ENCODE peak calls at places on chromosome 11, in five cellular contexts. One of them, this sample, is unnamed.
A peak's percentile ranks its signal among the peaks of the same experiment; 100 is the strongest.

GRCh38 chr11:47941907-47942558 is 38.3 kb upstream of the PTPRJ start:
- DNase-seq in astrocyte of the spinal cord: no peak
- DNase-seq in thyroid gland: no peak
- DNase-seq in pancreas: no peak
- DNase-seq in tibial artery: no peak
- DNase-seq in this sample: no peak

GRCh38 chr11:128405693-128406364 is 181.5 kb downstream of the ETS1 start:
- DNase-seq in astrocyte of the spinal cord: peak; percentile 64
- DNase-seq in thyroid gland: no peak
- DNase-seq in pancreas: no peak
- DNase-seq in tibial artery: no peak
- DNase-seq in this sample: no peak

GRCh38 chr11:77184136-77184860 is 56.3 kb downstream of the MYO7A start:
- DNase-seq in astrocyte of the spinal cord: no peak
- DNase-seq in thyroid gland: no peak
- DNase-seq in pancreas: peak; percentile 34
- DNase-seq in tibial artery: no peak
- DNase-seq in this sample: no peak

GRCh38 chr11:19508166-19508565 is 204.5 kb upstream of the NAV2 start:
- DNase-seq in astrocyte of the spinal cord: no peak
- DNase-seq in thyroid gland: no peak
- DNase-seq in pancreas: no peak
- DNase-seq in tibial artery: no peak
- DNase-seq in this sample: no peak

GRCh38 chr11:14059491-14059890 is 97.0 kb downstream of the SPON1 start:
- DNase-seq in astrocyte of the spinal cord: no peak
- DNase-seq in thyroid gland: no peak
- DNase-seq in pancreas: no peak
- DNase-seq in tibial artery: no peak
- DNase-seq in this sample: no peak

GRCh38 chr11:118048472-118049370 is 28.2 kb upstream of the TMPRSS4 start:
- DNase-seq in astrocyte of the spinal cord: no peak
- DNase-seq in thyroid gland: no peak
- DNase-seq in pancreas: no peak
- DNase-seq in tibial artery: no peak
- DNase-seq in this sample: no peak

GRCh38 chr11:65489706-65490310 is 9.0 kb upstream of the MALAT1 start:
- DNase-seq in astrocyte of the spinal cord: peak; percentile 46
- DNase-seq in thyroid gland: peak; percentile 54
- DNase-seq in pancreas: no peak
- DNase-seq in tibial artery: peak; percentile 54
- DNase-seq in this sample: no peak

GRCh38 chr11:64661146-64661545 is 61.9 kb downstream of the NRXN2 start:
- DNase-seq in astrocyte of the spinal cord: peak; percentile 29
- DNase-seq in thyroid gland: no peak
- DNase-seq in pancreas: no peak
- DNase-seq in tibial artery: peak; percentile 64
- DNase-seq in this sample: no peak

GRCh38 chr11:67056640-67057409 is at the start of gene RHOD:
- DNase-seq in astrocyte of the spinal cord: no peak
- DNase-seq in thyroid gland: peak; percentile 80
- DNase-seq in pancreas: no peak
- DNase-seq in tibial artery: no peak
- DNase-seq in this sample: no peak

GRCh38 chr11:74397531-74398243 is 546 bp downstream of the PGM2L1 start:
- DNase-seq in astrocyte of the spinal cord: peak; percentile 68
- DNase-seq in thyroid gland: peak; percentile 55
- DNase-seq in pancreas: no peak
- DNase-seq in tibial artery: peak; percentile 23
- DNase-seq in this sample: peak; percentile 87

GRCh38 chr11:43920598-43921419 is 21.6 kb upstream of the C11orf96 start:
- DNase-seq in astrocyte of the spinal cord: peak; percentile 99
- DNase-seq in thyroid gland: no peak
- DNase-seq in pancreas: no peak
- DNase-seq in tibial artery: peak; percentile 84
- DNase-seq in this sample: no peak

GRCh38 chr11:110472858-110473257 is 43.1 kb downstream of the FDX1 start:
- DNase-seq in astrocyte of the spinal cord: no peak
- DNase-seq in thyroid gland: no peak
- DNase-seq in pancreas: no peak
- DNase-seq in tibial artery: no peak
- DNase-seq in this sample: no peak

GRCh38 chr11:28585007-28585406 is 476.8 kb downstream of the METTL15 start:
- DNase-seq in astrocyte of the spinal cord: peak; percentile 30
- DNase-seq in thyroid gland: no peak
- DNase-seq in pancreas: no peak
- DNase-seq in tibial artery: no peak
- DNase-seq in this sample: no peak

GRCh38 chr11:81870066-81870412 is 863.6 kb downstream of the FAM181B start:
- DNase-seq in astrocyte of the spinal cord: no peak
- DNase-seq in thyroid gland: no peak
- DNase-seq in pancreas: no peak
- DNase-seq in tibial artery: no peak
- DNase-seq in this sample: no peak

GRCh38 chr11:109145287-109145686 is 276.7 kb upstream of the C11orf87 start:
- DNase-seq in astrocyte of the spinal cord: no peak
- DNase-seq in thyroid gland: no peak
- DNase-seq in pancreas: no peak
- DNase-seq in tibial artery: no peak
- DNase-seq in this sample: no peak

GRCh38 chr11:6321961-6322362 is 1.7 kb upstream of the CAVIN3 start:
- DNase-seq in astrocyte of the spinal cord: peak; percentile 65
- DNase-seq in thyroid gland: no peak
- DNase-seq in pancreas: no peak
- DNase-seq in tibial artery: no peak
- DNase-seq in this sample: no peak

GRCh38 chr11:4388221-4388620 is 5.3 kb downstream of the TRIM21 start:
- DNase-seq in astrocyte of the spinal cord: no peak
- DNase-seq in thyroid gland: no peak
- DNase-seq in pancreas: no peak
- DNase-seq in tibial artery: no peak
- DNase-seq in this sample: no peak

GRCh38 chr11:35009191-35009940 is 92.9 kb downstream of the PDHX start:
- DNase-seq in astrocyte of the spinal cord: peak; percentile 92
- DNase-seq in thyroid gland: no peak
- DNase-seq in pancreas: no peak
- DNase-seq in tibial artery: no peak
- DNase-seq in this sample: no peak

GRCh38 chr11:100902454-100903141 is 215.5 kb downstream of the ARHGAP42 start:
- DNase-seq in astrocyte of the spinal cord: no peak
- DNase-seq in thyroid gland: no peak
- DNase-seq in pancreas: no peak
- DNase-seq in tibial artery: no peak
- DNase-seq in this sample: no peak

GRCh38 chr11:25065711-25066110 is 568.9 kb downstream of the LUZP2 start:
- DNase-seq in astrocyte of the spinal cord: peak; percentile 55
- DNase-seq in thyroid gland: no peak
- DNase-seq in pancreas: no peak
- DNase-seq in tibial artery: no peak
- DNase-seq in this sample: no peak

GRCh38 chr11:123505546-123506299 is 75.7 kb downstream of the GRAMD1B start:
- DNase-seq in astrocyte of the spinal cord: no peak
- DNase-seq in thyroid gland: peak; percentile 50
- DNase-seq in pancreas: no peak
- DNase-seq in tibial artery: no peak
- DNase-seq in this sample: no peak

GRCh38 chr11:122367809-122368231 is 251.8 kb upstream of the BLID start:
- DNase-seq in astrocyte of the spinal cord: peak; percentile 56
- DNase-seq in thyroid gland: peak; percentile 56
- DNase-seq in pancreas: no peak
- DNase-seq in tibial artery: peak; percentile 34
- DNase-seq in this sample: no peak
- H3K4me3 ChIP-seq in astrocyte of the spinal cord: no peak overlapping the region
- H3K4me3 ChIP-seq in thyroid gland: no peak overlapping the region
- H3K4me3 ChIP-seq in pancreas: no peak overlapping the region
- H3K4me3 ChIP-seq in tibial artery: peak overlapping the region; percentile 17
- H3K4me3 ChIP-seq in this sample: no peak overlapping the region

GRCh38 chr11:20670932-20671403 is 1.6 kb downstream of the NELL1 start:
- DNase-seq in astrocyte of the spinal cord: no peak
- DNase-seq in thyroid gland: no peak
- DNase-seq in pancreas: peak; percentile 41
- DNase-seq in tibial artery: no peak
- DNase-seq in this sample: no peak

GRCh38 chr11:20668410-20668809 is 976 bp upstream of the NELL1 start:
- DNase-seq in astrocyte of the spinal cord: no peak
- DNase-seq in thyroid gland: no peak
- DNase-seq in pancreas: no peak
- DNase-seq in tibial artery: no peak
- DNase-seq in this sample: no peak

GRCh38 chr11:20669833-20670684 is 673 bp downstream of the NELL1 start:
- DNase-seq in astrocyte of the spinal cord: no peak
- DNase-seq in thyroid gland: no peak
- DNase-seq in pancreas: peak; percentile 76
- DNase-seq in tibial artery: no peak
- DNase-seq in this sample: no peak

GRCh38 chr11:20671856-20672546 is 2.6 kb downstream of the NELL1 start:
- DNase-seq in astrocyte of the spinal cord: peak; percentile 1
- DNase-seq in thyroid gland: no peak
- DNase-seq in pancreas: no peak
- DNase-seq in tibial artery: no peak
- DNase-seq in this sample: no peak

DNA sequence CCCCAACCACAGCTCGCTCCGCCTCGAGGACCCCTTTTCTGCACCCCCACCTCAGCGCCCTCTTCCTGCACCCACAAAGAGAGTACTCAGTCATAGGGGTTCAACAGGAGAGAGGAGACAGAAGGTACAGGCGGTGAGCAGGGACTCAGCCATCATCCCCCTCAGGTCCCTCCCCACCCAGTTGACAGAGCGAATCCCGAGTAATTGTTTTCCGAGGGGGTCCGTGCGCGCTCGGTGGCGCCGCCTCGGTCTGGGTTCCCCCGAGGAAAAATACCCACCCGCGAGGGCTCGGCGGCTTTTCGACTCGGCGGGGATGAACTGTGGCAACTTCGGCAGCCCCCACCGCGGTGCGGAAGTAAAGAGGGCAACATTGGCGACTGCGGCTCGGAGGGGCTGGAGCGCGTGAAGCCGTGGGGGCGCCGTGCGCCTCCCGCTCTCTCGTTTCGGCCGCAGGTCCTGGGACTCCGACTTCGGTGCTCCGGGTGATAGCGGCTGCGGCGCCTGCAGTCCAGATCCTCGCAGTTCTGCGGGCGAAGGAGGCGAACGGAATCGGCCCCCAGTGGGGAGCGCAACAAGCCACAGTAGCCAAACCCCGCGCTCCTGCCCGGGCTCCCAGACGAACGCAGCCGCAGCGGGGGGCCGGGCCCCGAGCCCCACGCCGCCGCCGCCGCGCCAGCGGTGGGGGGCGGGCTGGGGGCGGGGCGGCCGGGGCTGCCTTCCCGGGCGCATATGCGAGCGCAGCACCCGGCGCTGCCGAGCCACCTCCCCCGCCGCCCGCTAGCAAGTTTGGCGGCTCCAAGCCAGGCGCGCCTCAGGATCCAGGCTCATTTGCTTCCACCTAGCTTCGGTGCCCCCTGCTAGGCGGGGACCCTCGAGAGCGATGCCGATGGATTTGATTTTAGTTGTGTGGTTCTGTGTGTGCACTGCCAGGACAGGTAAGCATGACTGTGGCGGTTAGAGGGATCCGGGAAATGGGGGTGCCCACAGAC is at the start of gene NELL1:
- DNase-seq in astrocyte of the spinal cord: no peak
- DNase-seq in thyroid gland: no peak
- DNase-seq in pancreas: peak; percentile 49
- DNase-seq in tibial artery: no peak
- DNase-seq in this sample: no peak
- H3K4me3 ChIP-seq in astrocyte of the spinal cord: no peak within 1 kb of the TSS
- H3K4me3 ChIP-seq in thyroid gland: no peak within 1 kb of the TSS
- H3K4me3 ChIP-seq in pancreas: no peak within 1 kb of the TSS
- H3K4me3 ChIP-seq in tibial artery: peak within 1 kb of the TSS; percentile 28
- H3K4me3 ChIP-seq in this sample: peak within 1 kb of the TSS; percentile 23

GRCh38 chr11:41051919-41052630 is 407.4 kb downstream of the LRRC4C start:
- DNase-seq in astrocyte of the spinal cord: no peak
- DNase-seq in thyroid gland: no peak
- DNase-seq in pancreas: no peak
- DNase-seq in tibial artery: no peak
- DNase-seq in this sample: no peak

GRCh38 chr11:41050791-41051190 is 408.7 kb downstream of the LRRC4C start:
- DNase-seq in astrocyte of the spinal cord: no peak
- DNase-seq in thyroid gland: no peak
- DNase-seq in pancreas: no peak
- DNase-seq in tibial artery: no peak
- DNase-seq in this sample: no peak

GRCh38 chr11:41056892-41057569 is 402.4 kb downstream of the LRRC4C start:
- DNase-seq in astrocyte of the spinal cord: no peak
- DNase-seq in thyroid gland: no peak
- DNase-seq in pancreas: peak; percentile 43
- DNase-seq in tibial artery: no peak
- DNase-seq in this sample: no peak

GRCh38 chr11:41058138-41058537 is 401.3 kb downstream of the LRRC4C start:
- DNase-seq in astrocyte of the spinal cord: no peak
- DNase-seq in thyroid gland: peak; percentile 66
- DNase-seq in pancreas: peak; percentile 35
- DNase-seq in tibial artery: no peak
- DNase-seq in this sample: no peak

GRCh38 chr11:41053894-41054293 is 405.6 kb downstream of the LRRC4C start:
- DNase-seq in astrocyte of the spinal cord: no peak
- DNase-seq in thyroid gland: no peak
- DNase-seq in pancreas: no peak
- DNase-seq in tibial artery: no peak
- DNase-seq in this sample: no peak
- H3K4me3 ChIP-seq in astrocyte of the spinal cord: no peak overlapping the region
- H3K4me3 ChIP-seq in thyroid gland: no peak overlapping the region
- H3K4me3 ChIP-seq in pancreas: no peak overlapping the region
- H3K4me3 ChIP-seq in tibial artery: no peak overlapping the region
- H3K4me3 ChIP-seq in this sample: no peak overlapping the region

GRCh38 chr11:125572916-125573315 is 3.6 kb downstream of the EI24 start:
- DNase-seq in astrocyte of the spinal cord: no peak
- DNase-seq in thyroid gland: no peak
- DNase-seq in pancreas: no peak
- DNase-seq in tibial artery: no peak
- DNase-seq in this sample: no peak

GRCh38 chr11:125569913-125570621 is 790 bp downstream of the EI24 start:
- DNase-seq in astrocyte of the spinal cord: no peak
- DNase-seq in thyroid gland: no peak
- DNase-seq in pancreas: no peak
- DNase-seq in tibial artery: no peak
- DNase-seq in this sample: no peak

GRCh38 chr11:125566235-125566634 is 3.0 kb upstream of the EI24 start:
- DNase-seq in astrocyte of the spinal cord: no peak
- DNase-seq in thyroid gland: no peak
- DNase-seq in pancreas: no peak
- DNase-seq in tibial artery: no peak
- DNase-seq in this sample: no peak

GRCh38 chr11:125568970-125569912 is at the start of gene EI24:
- DNase-seq in astrocyte of the spinal cord: peak; percentile 93
- DNase-seq in thyroid gland: peak; percentile 88
- DNase-seq in pancreas: peak; percentile 96
- DNase-seq in tibial artery: peak; percentile 89
- DNase-seq in this sample: peak; percentile 87

DNA sequence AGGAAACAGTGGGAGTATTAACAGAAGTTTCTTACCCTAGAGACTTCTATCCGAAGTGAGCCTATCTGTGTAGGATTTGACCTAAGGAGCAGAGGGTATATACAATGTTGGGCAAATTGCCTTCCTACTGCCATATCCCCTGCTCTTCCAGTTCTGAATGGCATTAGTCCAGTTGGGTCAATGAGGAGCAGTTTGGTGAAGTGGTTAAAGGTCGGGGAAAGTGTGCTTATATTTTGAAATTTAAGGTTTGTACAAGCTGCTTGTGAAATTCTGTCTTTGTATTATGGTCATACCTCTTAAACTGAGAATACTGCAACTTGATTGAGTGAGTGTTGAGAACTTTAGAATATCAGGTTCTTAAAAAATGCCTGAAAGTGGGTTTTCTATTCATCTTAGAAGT is 1.7 kb downstream of the EI24 start:
- DNase-seq in astrocyte of the spinal cord: no peak
- DNase-seq in thyroid gland: no peak
- DNase-seq in pancreas: no peak
- DNase-seq in tibial artery: no peak
- DNase-seq in this sample: no peak
- H3K4me3 ChIP-seq in astrocyte of the spinal cord: no peak overlapping the region
- H3K4me3 ChIP-seq in thyroid gland: no peak overlapping the region
- H3K4me3 ChIP-seq in pancreas: no peak overlapping the region
- H3K4me3 ChIP-seq in tibial artery: no peak overlapping the region
- H3K4me3 ChIP-seq in this sample: no peak overlapping the region

This sample was measured in Jurkat, Clone E6-1.